ENCODE peak calls at places on chromosomes 16 and 17, in nine cellular contexts. One of them, this sample, is unnamed.
A peak's percentile ranks its signal among the peaks of the same experiment; 100 is the strongest.

GRCh38 chr16:79601978-79602609 is 1.6 kb upstream of the MAF start:
- DNase-seq in CD4-positive, alpha-beta T cell: peak; percentile 81
- DNase-seq in ecto neural progenitor cell: peak; percentile 83
- DNase-seq in GM03348: peak; percentile 73
- DNase-seq in fibroblast of the conjunctiva: peak; percentile 51
- DNase-seq in NCI-H1105: peak; percentile 63
- DNase-seq in T47D: peak; percentile 53
- DNase-seq in non-pigmented ciliary epithelial cell: peak; percentile 50
- DNase-seq in trophoblast cell: peak; percentile 57
- DNase-seq in this sample: peak; percentile 72

GRCh38 chr17:78883533-78884131 is 19.4 kb downstream of the CEP295NL start:
- DNase-seq in CD4-positive, alpha-beta T cell: no peak
- DNase-seq in ecto neural progenitor cell: peak; percentile 89
- DNase-seq in GM03348: peak; percentile 95
- DNase-seq in fibroblast of the conjunctiva: peak; percentile 96
- DNase-seq in NCI-H1105: no peak
- DNase-seq in T47D: no peak
- DNase-seq in non-pigmented ciliary epithelial cell: peak; percentile 76
- DNase-seq in trophoblast cell: peak; percentile 95
- DNase-seq in this sample: peak; percentile 85

GRCh38 chr17:61291457-61292311 is 108.0 kb upstream of the TBX2 start:
- DNase-seq in CD4-positive, alpha-beta T cell: no peak
- DNase-seq in ecto neural progenitor cell: no peak
- DNase-seq in GM03348: no peak
- DNase-seq in fibroblast of the conjunctiva: no peak
- DNase-seq in NCI-H1105: no peak
- DNase-seq in T47D: no peak
- DNase-seq in non-pigmented ciliary epithelial cell: no peak
- DNase-seq in trophoblast cell: no peak
- DNase-seq in this sample: no peak

GRCh38 chr17:29593546-29594440 is 861 bp downstream of the ANKRD13B start:
- DNase-seq in CD4-positive, alpha-beta T cell: no peak
- DNase-seq in ecto neural progenitor cell: peak; percentile 82
- DNase-seq in GM03348: no peak
- DNase-seq in fibroblast of the conjunctiva: no peak
- DNase-seq in NCI-H1105: no peak
- DNase-seq in T47D: no peak
- DNase-seq in non-pigmented ciliary epithelial cell: no peak
- DNase-seq in trophoblast cell: no peak
- DNase-seq in this sample: no peak

GRCh38 chr17:82400830-82401229 is 17.3 kb upstream of the HEXD start:
- DNase-seq in CD4-positive, alpha-beta T cell: peak; percentile 44
- DNase-seq in ecto neural progenitor cell: no peak
- DNase-seq in GM03348: no peak
- DNase-seq in fibroblast of the conjunctiva: no peak
- DNase-seq in NCI-H1105: no peak
- DNase-seq in T47D: no peak
- DNase-seq in non-pigmented ciliary epithelial cell: no peak
- DNase-seq in trophoblast cell: no peak
- DNase-seq in this sample: no peak

GRCh38 chr17:14245629-14246028 is 9.0 kb upstream of the CDRT15 start:
- DNase-seq in CD4-positive, alpha-beta T cell: no peak
- DNase-seq in ecto neural progenitor cell: no peak
- DNase-seq in GM03348: no peak
- DNase-seq in fibroblast of the conjunctiva: no peak
- DNase-seq in NCI-H1105: no peak
- DNase-seq in T47D: no peak
- DNase-seq in non-pigmented ciliary epithelial cell: no peak
- DNase-seq in trophoblast cell: no peak
- DNase-seq in this sample: no peak

GRCh38 chr17:78374631-78375274 is 3.7 kb upstream of the PGS1 start:
- DNase-seq in CD4-positive, alpha-beta T cell: no peak
- DNase-seq in ecto neural progenitor cell: peak; percentile 74
- DNase-seq in GM03348: peak; percentile 57
- DNase-seq in fibroblast of the conjunctiva: no peak
- DNase-seq in NCI-H1105: no peak
- DNase-seq in T47D: no peak
- DNase-seq in non-pigmented ciliary epithelial cell: no peak
- DNase-seq in trophoblast cell: peak; percentile 49
- DNase-seq in this sample: no peak

GRCh38 chr17:82005701-82006348 is 16.9 kb downstream of the CENPX start:
- DNase-seq in CD4-positive, alpha-beta T cell: no peak
- DNase-seq in ecto neural progenitor cell: no peak
- DNase-seq in GM03348: no peak
- DNase-seq in fibroblast of the conjunctiva: no peak
- DNase-seq in NCI-H1105: no peak
- DNase-seq in T47D: no peak
- DNase-seq in non-pigmented ciliary epithelial cell: no peak
- DNase-seq in trophoblast cell: no peak
- DNase-seq in this sample: no peak

GRCh38 chr16:63922563-63922962 is 1199.3 kb downstream of the CDH11 start:
- DNase-seq in CD4-positive, alpha-beta T cell: no peak
- DNase-seq in ecto neural progenitor cell: no peak
- DNase-seq in GM03348: peak; percentile 36
- DNase-seq in fibroblast of the conjunctiva: no peak
- DNase-seq in NCI-H1105: no peak
- DNase-seq in T47D: no peak
- DNase-seq in non-pigmented ciliary epithelial cell: no peak
- DNase-seq in trophoblast cell: no peak
- DNase-seq in this sample: no peak

GRCh38 chr16:75379911-75380847 is 53.1 kb downstream of the CFDP1 start:
- DNase-seq in CD4-positive, alpha-beta T cell: peak; percentile 35
- DNase-seq in ecto neural progenitor cell: no peak
- DNase-seq in GM03348: no peak
- DNase-seq in fibroblast of the conjunctiva: no peak
- DNase-seq in NCI-H1105: no peak
- DNase-seq in T47D: no peak
- DNase-seq in non-pigmented ciliary epithelial cell: no peak
- DNase-seq in trophoblast cell: no peak
- DNase-seq in this sample: no peak

GRCh38 chr16:4994719-4995434 is 36.7 kb downstream of the SEC14L5 start:
- DNase-seq in CD4-positive, alpha-beta T cell: no peak
- DNase-seq in ecto neural progenitor cell: no peak
- DNase-seq in GM03348: no peak
- DNase-seq in fibroblast of the conjunctiva: no peak
- DNase-seq in NCI-H1105: no peak
- DNase-seq in T47D: no peak
- DNase-seq in non-pigmented ciliary epithelial cell: no peak
- DNase-seq in trophoblast cell: no peak
- DNase-seq in this sample: no peak

GRCh38 chr17:68616334-68616733 is 15.2 kb upstream of the FAM20A start:
- DNase-seq in CD4-positive, alpha-beta T cell: no peak
- DNase-seq in ecto neural progenitor cell: no peak
- DNase-seq in GM03348: no peak
- DNase-seq in fibroblast of the conjunctiva: no peak
- DNase-seq in NCI-H1105: no peak
- DNase-seq in T47D: no peak
- DNase-seq in non-pigmented ciliary epithelial cell: no peak
- DNase-seq in trophoblast cell: no peak
- DNase-seq in this sample: no peak

GRCh38 chr17:39730095-39730921 is at the start of gene MIEN1:
- DNase-seq in CD4-positive, alpha-beta T cell: peak; percentile 92
- DNase-seq in ecto neural progenitor cell: peak; percentile 99
- DNase-seq in GM03348: peak; percentile 99
- DNase-seq in fibroblast of the conjunctiva: peak; percentile 56
- DNase-seq in NCI-H1105: peak; percentile 71
- DNase-seq in T47D: peak; percentile 89
- DNase-seq in non-pigmented ciliary epithelial cell: no peak
- DNase-seq in trophoblast cell: peak; percentile 87
- DNase-seq in this sample: peak; percentile 44

GRCh38 chr17:39700148-39700987 is 504 bp downstream of the ERBB2 start:
- DNase-seq in CD4-positive, alpha-beta T cell: no peak
- DNase-seq in ecto neural progenitor cell: peak; percentile 87
- DNase-seq in GM03348: peak; percentile 76
- DNase-seq in fibroblast of the conjunctiva: no peak
- DNase-seq in NCI-H1105: no peak
- DNase-seq in T47D: no peak
- DNase-seq in non-pigmented ciliary epithelial cell: no peak
- DNase-seq in trophoblast cell: peak; percentile 29
- DNase-seq in this sample: no peak

GRCh38 chr16:67052399-67052798 is 23.4 kb downstream of the CBFB start:
- DNase-seq in CD4-positive, alpha-beta T cell: no peak
- DNase-seq in ecto neural progenitor cell: no peak
- DNase-seq in GM03348: no peak
- DNase-seq in fibroblast of the conjunctiva: no peak
- DNase-seq in NCI-H1105: no peak
- DNase-seq in T47D: no peak
- DNase-seq in non-pigmented ciliary epithelial cell: no peak
- DNase-seq in trophoblast cell: no peak
- DNase-seq in this sample: no peak

GRCh38 chr17:39782481-39782880 is 44.7 kb downstream of the GRB7 start:
- DNase-seq in CD4-positive, alpha-beta T cell: no peak
- DNase-seq in ecto neural progenitor cell: no peak
- DNase-seq in GM03348: no peak
- DNase-seq in fibroblast of the conjunctiva: no peak
- DNase-seq in NCI-H1105: no peak
- DNase-seq in T47D: no peak
- DNase-seq in non-pigmented ciliary epithelial cell: no peak
- DNase-seq in trophoblast cell: peak; percentile 74
- DNase-seq in this sample: no peak

GRCh38 chr17:38597375-38597774 is 8.4 kb downstream of the SRCIN1 start:
- DNase-seq in CD4-positive, alpha-beta T cell: no peak
- DNase-seq in ecto neural progenitor cell: no peak
- DNase-seq in GM03348: no peak
- DNase-seq in fibroblast of the conjunctiva: no peak
- DNase-seq in NCI-H1105: no peak
- DNase-seq in T47D: no peak
- DNase-seq in non-pigmented ciliary epithelial cell: no peak
- DNase-seq in trophoblast cell: no peak
- DNase-seq in this sample: no peak

GRCh38 chr16:88511911-88512310 is 58.3 kb upstream of the ZC3H18 start:
- DNase-seq in CD4-positive, alpha-beta T cell: no peak
- DNase-seq in ecto neural progenitor cell: no peak
- DNase-seq in GM03348: no peak
- DNase-seq in fibroblast of the conjunctiva: no peak
- DNase-seq in NCI-H1105: no peak
- DNase-seq in T47D: no peak
- DNase-seq in non-pigmented ciliary epithelial cell: no peak
- DNase-seq in trophoblast cell: no peak
- DNase-seq in this sample: no peak

GRCh38 chr16:77780378-77780837 is 8.0 kb upstream of the VAT1L start:
- DNase-seq in CD4-positive, alpha-beta T cell: no peak
- DNase-seq in ecto neural progenitor cell: no peak
- DNase-seq in GM03348: peak; percentile 41
- DNase-seq in fibroblast of the conjunctiva: peak; percentile 45
- DNase-seq in NCI-H1105: no peak
- DNase-seq in T47D: no peak
- DNase-seq in non-pigmented ciliary epithelial cell: peak; percentile 95
- DNase-seq in trophoblast cell: peak; percentile 17
- DNase-seq in this sample: peak; percentile 40

GRCh38 chr17:19713462-19713861 is 2.9 kb downstream of the SLC47A2 start:
- DNase-seq in CD4-positive, alpha-beta T cell: no peak
- DNase-seq in ecto neural progenitor cell: peak; percentile 51
- DNase-seq in GM03348: no peak
- DNase-seq in fibroblast of the conjunctiva: no peak
- DNase-seq in NCI-H1105: no peak
- DNase-seq in T47D: no peak
- DNase-seq in non-pigmented ciliary epithelial cell: no peak
- DNase-seq in trophoblast cell: no peak
- DNase-seq in this sample: no peak

GRCh38 chr16:17105239-17105721 is 365.5 kb downstream of the XYLT1 start:
- DNase-seq in CD4-positive, alpha-beta T cell: no peak
- DNase-seq in ecto neural progenitor cell: no peak
- DNase-seq in GM03348: no peak
- DNase-seq in fibroblast of the conjunctiva: no peak
- DNase-seq in NCI-H1105: no peak
- DNase-seq in T47D: no peak
- DNase-seq in non-pigmented ciliary epithelial cell: no peak
- DNase-seq in trophoblast cell: no peak
- DNase-seq in this sample: no peak

GRCh38 chr17:19978206-19978802 is 676 bp upstream of the AKAP10 start:
- DNase-seq in CD4-positive, alpha-beta T cell: peak; percentile 19
- DNase-seq in ecto neural progenitor cell: peak; percentile 62
- DNase-seq in GM03348: no peak
- DNase-seq in fibroblast of the conjunctiva: no peak
- DNase-seq in NCI-H1105: no peak
- DNase-seq in T47D: no peak
- DNase-seq in non-pigmented ciliary epithelial cell: no peak
- DNase-seq in trophoblast cell: no peak
- DNase-seq in this sample: no peak

This sample was measured in smooth muscle cell of the brain vasculature.